ENCODE peak calls at places on chromosomes 11 and 22, in eight cellular contexts. One of them, this sample, is unnamed.
A peak's percentile ranks its signal among the peaks of the same experiment; 100 is the strongest.

GRCh38 chr22:37674951-37675929 is at the start of gene LGALS1:
- DNase-seq in thoracic aorta: peak; percentile 92
- DNase-seq in NCI-H1436: peak; percentile 20
- DNase-seq in progenitor cell of endocrine pancreas: no peak
- DNase-seq in stimulated activated CD4-positive, alpha-beta T cell treated with anti-CD3 and anti-CD28 coated beads, Interleukin-1b, Interleukin-23, amount 100 ng/mL, for 24 hours: no peak
- DNase-seq in H9: peak; percentile 86
- DNase-seq in AG10803: peak; percentile 98
- DNase-seq in HT-29: peak; percentile 78
- DNase-seq in this sample: peak; percentile 26

GRCh38 chr11:2928605-2929510 is at the start of gene PHLDA2:
- DNase-seq in thoracic aorta: no peak
- DNase-seq in NCI-H1436: no peak
- DNase-seq in progenitor cell of endocrine pancreas: peak; percentile 49
- DNase-seq in stimulated activated CD4-positive, alpha-beta T cell treated with anti-CD3 and anti-CD28 coated beads, Interleukin-1b, Interleukin-23, amount 100 ng/mL, for 24 hours: peak; percentile 33
- DNase-seq in H9: peak; percentile 67
- DNase-seq in AG10803: peak; percentile 76
- DNase-seq in HT-29: peak; percentile 86
- DNase-seq in this sample: peak; percentile 40

GRCh38 chr11:133892584-133893380 is 47.5 kb upstream of the SPATA19 start:
- DNase-seq in thoracic aorta: no peak
- DNase-seq in NCI-H1436: no peak
- DNase-seq in progenitor cell of endocrine pancreas: no peak
- DNase-seq in stimulated activated CD4-positive, alpha-beta T cell treated with anti-CD3 and anti-CD28 coated beads, Interleukin-1b, Interleukin-23, amount 100 ng/mL, for 24 hours: no peak
- DNase-seq in H9: no peak
- DNase-seq in AG10803: no peak
- DNase-seq in HT-29: no peak
- DNase-seq in this sample: no peak

GRCh38 chr11:30406978-30407762 is 84.3 kb downstream of the ARL14EP start:
- DNase-seq in thoracic aorta: no peak
- DNase-seq in NCI-H1436: no peak
- DNase-seq in progenitor cell of endocrine pancreas: no peak
- DNase-seq in stimulated activated CD4-positive, alpha-beta T cell treated with anti-CD3 and anti-CD28 coated beads, Interleukin-1b, Interleukin-23, amount 100 ng/mL, for 24 hours: no peak
- DNase-seq in H9: peak; percentile 55
- DNase-seq in AG10803: no peak
- DNase-seq in HT-29: no peak
- DNase-seq in this sample: no peak

GRCh38 chr11:67353317-67354313 is at the start of gene POLD4:
- DNase-seq in thoracic aorta: peak; percentile 95
- DNase-seq in NCI-H1436: peak; percentile 88
- DNase-seq in progenitor cell of endocrine pancreas: peak; percentile 89
- DNase-seq in stimulated activated CD4-positive, alpha-beta T cell treated with anti-CD3 and anti-CD28 coated beads, Interleukin-1b, Interleukin-23, amount 100 ng/mL, for 24 hours: peak; percentile 85
- DNase-seq in H9: peak; percentile 98
- DNase-seq in AG10803: peak; percentile 96
- DNase-seq in HT-29: peak; percentile 98
- DNase-seq in this sample: peak; percentile 95

GRCh38 chr11:117180661-117181585 is 2.4 kb downstream of the SIDT2 start:
- DNase-seq in thoracic aorta: no peak
- DNase-seq in NCI-H1436: peak; percentile 60
- DNase-seq in progenitor cell of endocrine pancreas: peak; percentile 34
- DNase-seq in stimulated activated CD4-positive, alpha-beta T cell treated with anti-CD3 and anti-CD28 coated beads, Interleukin-1b, Interleukin-23, amount 100 ng/mL, for 24 hours: no peak
- DNase-seq in H9: peak; percentile 95
- DNase-seq in AG10803: peak; percentile 78
- DNase-seq in HT-29: peak; percentile 81
- DNase-seq in this sample: peak; percentile 67

GRCh38 chr11:70466154-70466553 is 67.8 kb downstream of the CTTN start:
- DNase-seq in thoracic aorta: no peak
- DNase-seq in NCI-H1436: no peak
- DNase-seq in progenitor cell of endocrine pancreas: no peak
- DNase-seq in stimulated activated CD4-positive, alpha-beta T cell treated with anti-CD3 and anti-CD28 coated beads, Interleukin-1b, Interleukin-23, amount 100 ng/mL, for 24 hours: no peak
- DNase-seq in H9: no peak
- DNase-seq in AG10803: no peak
- DNase-seq in HT-29: no peak
- DNase-seq in this sample: no peak

GRCh38 chr22:19810381-19811141 is 44.1 kb downstream of the GNB1L start:
- DNase-seq in thoracic aorta: no peak
- DNase-seq in NCI-H1436: no peak
- DNase-seq in progenitor cell of endocrine pancreas: no peak
- DNase-seq in stimulated activated CD4-positive, alpha-beta T cell treated with anti-CD3 and anti-CD28 coated beads, Interleukin-1b, Interleukin-23, amount 100 ng/mL, for 24 hours: no peak
- DNase-seq in H9: peak; percentile 32
- DNase-seq in AG10803: peak; percentile 91
- DNase-seq in HT-29: no peak
- DNase-seq in this sample: no peak

GRCh38 chr22:17430298-17430900 is 61.1 kb downstream of the CECR2 start:
- DNase-seq in thoracic aorta: no peak
- DNase-seq in NCI-H1436: no peak
- DNase-seq in progenitor cell of endocrine pancreas: no peak
- DNase-seq in stimulated activated CD4-positive, alpha-beta T cell treated with anti-CD3 and anti-CD28 coated beads, Interleukin-1b, Interleukin-23, amount 100 ng/mL, for 24 hours: no peak
- DNase-seq in H9: no peak
- DNase-seq in AG10803: no peak
- DNase-seq in HT-29: no peak
- DNase-seq in this sample: no peak

GRCh38 chr11:1852271-1852877 is 510 bp upstream of the LSP1 start:
- DNase-seq in thoracic aorta: no peak
- DNase-seq in NCI-H1436: no peak
- DNase-seq in progenitor cell of endocrine pancreas: no peak
- DNase-seq in stimulated activated CD4-positive, alpha-beta T cell treated with anti-CD3 and anti-CD28 coated beads, Interleukin-1b, Interleukin-23, amount 100 ng/mL, for 24 hours: no peak
- DNase-seq in H9: no peak
- DNase-seq in AG10803: no peak
- DNase-seq in HT-29: no peak
- DNase-seq in this sample: no peak

GRCh38 chr22:37177221-37177620 is 10.8 kb downstream of the C1QTNF6 start:
- DNase-seq in thoracic aorta: no peak
- DNase-seq in NCI-H1436: no peak
- DNase-seq in progenitor cell of endocrine pancreas: no peak
- DNase-seq in stimulated activated CD4-positive, alpha-beta T cell treated with anti-CD3 and anti-CD28 coated beads, Interleukin-1b, Interleukin-23, amount 100 ng/mL, for 24 hours: no peak
- DNase-seq in H9: no peak
- DNase-seq in AG10803: no peak
- DNase-seq in HT-29: no peak
- DNase-seq in this sample: no peak